ENCODE peak calls at places on chromosomes 7 and 10, in six cellular contexts. E is epithelial cell of esophagus, F is tibial nerve, Z is heart right ventricle, Q is fibroblast of mammary gland, D is GM12878. S is an unnamed sample.

GRCh38 chr7:15905251-15906040 is 219.0 kb upstream of the MEOX2 start:
- DNase-seq in Z (no peak), D (no peak), F (no peak), E (no peak), Q (no peak), S (no peak)

GRCh38 chr10:17061418-17061817 is 68.2 kb downstream of the CUBN start:
- DNase-seq in Z (no peak), D (no peak), F (no peak), E (no peak), Q (peak), S (peak)

GRCh38 chr10:59807629-59808620 is 54.7 kb upstream of the MRLN start:
- DNase-seq in Q (no peak), Z (peak), D (no peak), E (no peak), F (no peak), S (no peak)

GRCh38 chr10:112752268-112752667 is 197.8 kb upstream of the TCF7L2 start:
- DNase-seq in Q (peak), Z (no peak), E (no peak), F (no peak), D (no peak), S (peak)

GRCh38 chr10:43253461-43254198 is 13.2 kb downstream of the RASGEF1A start:
- DNase-seq in Z (no peak), F (no peak), Q (no peak), E (no peak), D (no peak), S (no peak)

GRCh38 chr7:102272075-102272916 is 14.4 kb upstream of the SH2B2 start:
- DNase-seq in Q (peak), Z (peak), E (peak), D (no peak), F (peak), S (peak)

GRCh38 chr7:155962191-155962967 is 150.1 kb upstream of the SHH start:
- DNase-seq in D (peak), F (no peak), Z (no peak), Q (peak), E (peak), S (peak)

GRCh38 chr10:71531485-71532446 is 135.0 kb downstream of the CDH23 start:
- DNase-seq in E (peak), F (no peak), D (no peak), Z (no peak), Q (no peak), S (no peak)

GRCh38 chr7:158125721-158126120 is 461.9 kb downstream of the PTPRN2 start:
- DNase-seq in F (no peak), E (no peak), Q (no peak), Z (no peak), D (no peak), S (no peak)

GRCh38 chr7:32594965-32595364 is 99.7 kb downstream of the AVL9 start:
- DNase-seq in Q (no peak), F (no peak), E (no peak), Z (no peak), D (no peak), S (no peak)

GRCh38 chr10:93515071-93515962 is 18.9 kb downstream of the CEP55 start:
- DNase-seq in E (no peak), D (no peak), Q (peak), Z (no peak), F (no peak), S (no peak)

GRCh38 chr10:29022513-29022912 is 266.4 kb upstream of the LYZL1 start:
- DNase-seq in E (no peak), D (no peak), F (no peak), Q (no peak), Z (no peak), S (no peak)

GRCh38 chr7:135801045-135801693 is 52.6 kb upstream of the FAM180A start:
- DNase-seq in Z (no peak), F (no peak), E (peak), Q (peak), D (peak), S (peak)

GRCh38 chr10:123804716-123805115 is 86.9 kb downstream of the CPXM2 start:
- DNase-seq in E (no peak), F (no peak), Z (no peak), Q (peak), D (no peak), S (peak)

GRCh38 chr7:50359995-50360925 is 55.7 kb downstream of the IKZF1 start:
- DNase-seq in Z (no peak), F (no peak), D (no peak), Q (peak), E (no peak), S (peak)

GRCh38 chr10:20954519-20954918 is 57.4 kb upstream of the NEBL start:
- DNase-seq in D (no peak), F (no peak), Z (no peak), Q (no peak), E (no peak), S (no peak)

GRCh38 chr7:135334830-135335543 is 101.3 kb downstream of the STRA8 start:
- DNase-seq in F (no peak), D (no peak), E (no peak), Z (no peak), Q (no peak), S (no peak)

GRCh38 chr7:7662527-7662926 is 22.0 kb downstream of the UMAD1 start:
- DNase-seq in E (peak), D (no peak), Z (no peak), Q (peak), F (no peak), S (peak)

GRCh38 chr7:142916508-142916907 is 17.0 kb downstream of the TRPV5 start:
- DNase-seq in E (no peak), Q (no peak), D (no peak), Z (no peak), F (no peak), S (no peak)

GRCh38 chr7:40200791-40201190 is 66.0 kb downstream of the SUGCT start:
- DNase-seq in Z (no peak), E (no peak), Q (peak), D (no peak), F (no peak), S (peak)

GRCh38 chr10:88066876-88067275 is 203.5 kb downstream of the PTEN start:
- DNase-seq in Q (no peak), D (no peak), E (no peak), Z (no peak), F (no peak), S (no peak)

GRCh38 chr7:86908948-86909347 is 150.5 kb downstream of the ELAPOR2 start:
- DNase-seq in E (peak), D (no peak), Q (peak), Z (no peak), F (no peak), S (peak)

GRCh38 chr7:73668103-73668937 is 689 bp downstream of the VPS37D start:
- DNase-seq in Z (peak), D (no peak), Q (no peak), E (no peak), F (no peak), S (peak)

GRCh38 chr10:82925547-82925946 is 1050.6 kb downstream of the NRG3 start:
- DNase-seq in D (no peak), F (no peak), Z (no peak), E (peak), Q (peak), S (no peak)

GRCh38 chr10:102517553-102517952 is 13.8 kb downstream of the SUFU start:
- DNase-seq in Z (no peak), Q (peak), E (no peak), D (no peak), F (no peak), S (peak)

GRCh38 chr10:110305767-110306451 is 1.2 kb upstream of the SMNDC1 start:
- DNase-seq in Z (no peak), D (peak), Q (peak), F (no peak), E (peak), S (peak)

GRCh38 chr7:15567652-15568051 is 5.8 kb upstream of the AGMO start:
- DNase-seq in Q (no peak), Z (no peak), E (peak), F (no peak), D (no peak), S (no peak)

GRCh38 chr7:104951546-104951945 is 62.5 kb upstream of the KMT2E start:
- DNase-seq in D (no peak), Z (peak), Q (peak), E (no peak), F (peak), S (peak)

GRCh38 chr7:116610210-116610609 is 61.8 kb upstream of the MET start:
- DNase-seq in Q (peak), E (no peak), F (no peak), Z (no peak), D (no peak), S (peak)

GRCh38 chr7:151114151-151115090 is 28.1 kb downstream of the AGAP3 start:
- DNase-seq in E (peak), F (no peak), D (no peak), Z (no peak), Q (no peak), S (peak)

GRCh38 chr10:28431139-28431538 is 101.8 kb upstream of the WAC start:
- DNase-seq in F (no peak), D (no peak), E (no peak), Z (no peak), Q (no peak), S (no peak)

GRCh38 chr10:62075414-62075813 is 173.9 kb downstream of the ARID5B start:
- DNase-seq in E (no peak), D (no peak), Q (no peak), Z (no peak), F (no peak), S (no peak)

GRCh38 chr7:30660331-30661255 is 21.7 kb downstream of the CRHR2 start:
- DNase-seq in D (no peak), Q (no peak), F (no peak), Z (no peak), E (no peak), S (no peak)

GRCh38 chr7:148825338-148825737 is 58.8 kb downstream of the EZH2 start:
- DNase-seq in Z (no peak), F (no peak), D (no peak), Q (no peak), E (no peak), S (no peak)

GRCh38 chr7:151179287-151179860 is 7.7 kb downstream of the ASB10 start:
- DNase-seq in E (peak), F (no peak), Q (no peak), D (no peak), Z (no peak), S (no peak)

DNA sequence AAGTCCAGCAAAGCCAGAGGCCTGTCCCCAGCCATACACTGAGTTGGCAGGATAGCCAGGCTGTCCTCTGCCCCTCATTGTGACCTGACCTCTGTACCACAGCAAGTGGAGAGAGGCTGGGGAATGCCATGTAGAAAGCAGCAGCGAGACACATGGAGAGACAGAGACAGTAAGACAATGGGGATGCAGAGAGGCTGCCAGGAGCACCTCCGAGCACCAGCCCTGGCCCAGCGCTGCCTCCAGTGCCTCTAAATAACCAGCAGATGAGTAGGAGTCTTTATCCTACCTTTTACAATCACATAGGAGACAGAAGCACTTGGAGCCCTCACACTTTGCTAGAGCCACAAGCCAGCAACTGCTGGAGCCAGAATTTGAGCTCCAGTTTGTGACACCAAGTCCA is 8.1 kb downstream of the GDF2 start:
- DNase-seq in Q (no peak), Z (no peak), D (no peak), F (no peak), E (no peak), S (no peak)
- TF ChIP-seq CTCF in Q (no peak), Z (no peak), D (no peak), F (no peak), E (no peak), S (no peak)

GRCh38 chr10:68211635-68212034 is 20.3 kb downstream of the ATOH7 start:
- DNase-seq in D (no peak), Q (no peak), E (no peak), F (no peak), Z (no peak), S (no peak)

GRCh38 chr10:68212721-68213352 is 19.1 kb downstream of the ATOH7 start:
- DNase-seq in F (no peak), D (no peak), Q (peak), E (peak), Z (no peak), S (peak)

GRCh38 chr10:68202965-68203358 is 29.0 kb downstream of the ATOH7 start:
- DNase-seq in Z (no peak), Q (peak), F (no peak), E (peak), D (no peak), S (peak)

GRCh38 chr10:68208424-68209042 is 23.4 kb downstream of the ATOH7 start:
- DNase-seq in D (peak), E (peak), Z (no peak), F (no peak), Q (peak), S (peak)
- H3K4me3 ChIP-seq in D (no peak), E (no peak), Z (no peak), F (no peak), Q (no peak), S (no peak)

DNA sequence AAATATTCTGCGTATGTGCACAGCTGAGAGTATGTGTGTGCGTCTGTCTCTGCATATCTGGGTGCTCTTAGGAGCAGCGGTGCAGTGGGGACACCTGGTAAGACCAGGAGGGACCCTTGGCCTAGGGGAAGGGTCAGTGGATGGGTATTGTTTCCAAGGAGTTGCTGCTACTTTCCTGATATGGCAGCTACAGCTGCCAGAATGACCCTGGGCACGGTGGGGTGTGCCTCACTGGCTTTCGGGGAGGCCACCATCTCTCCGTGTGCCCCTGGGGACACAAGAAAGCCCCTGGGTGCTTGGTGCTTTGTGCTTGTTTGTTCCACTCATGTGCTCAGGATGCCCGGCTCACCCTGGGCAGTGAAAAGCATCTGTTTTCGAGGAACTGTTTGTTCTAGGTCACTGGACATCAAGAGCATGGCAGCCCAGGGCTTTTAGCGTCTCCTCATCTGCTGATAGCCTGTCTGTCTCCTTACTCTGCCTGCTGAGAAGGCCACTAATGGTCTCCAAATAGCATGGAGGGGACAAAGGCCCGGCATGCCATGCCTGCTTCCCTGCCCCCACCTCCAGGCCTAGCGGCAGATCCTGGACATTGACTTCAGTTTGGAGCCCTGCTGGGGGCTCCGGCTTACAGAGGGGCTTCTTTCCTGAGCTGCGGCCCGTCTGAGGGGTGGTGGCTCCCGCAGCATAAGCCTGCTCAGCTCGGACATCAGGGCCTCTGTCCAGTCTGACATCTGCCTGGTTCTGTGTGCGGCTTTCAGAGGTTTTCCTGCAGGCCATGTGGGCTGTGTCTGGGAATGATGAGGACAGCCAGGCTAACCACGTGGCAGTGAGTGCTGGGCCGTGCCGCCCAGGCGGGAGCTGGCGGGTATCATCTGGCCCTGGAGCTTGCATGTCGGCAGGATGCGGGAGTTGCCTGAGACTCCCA is 8.9 kb downstream of the PFKFB3 start:
- DNase-seq in Z (peak), E (no peak), Q (peak), F (no peak), D (no peak), S (peak)
- TF ChIP-seq CTCF in Z (no peak), E (no peak), Q (no peak), F (no peak), D (no peak), S (no peak)

GRCh38 chr10:131644287-131644686 is 256.5 kb upstream of the PPP2R2D start:
- DNase-seq in D (no peak), Z (no peak), F (no peak), E (no peak), Q (no peak), S (no peak)
- H3K4me3 ChIP-seq in D (no peak), Z (no peak), F (no peak), E (no peak), Q (no peak), S (no peak)

DNA sequence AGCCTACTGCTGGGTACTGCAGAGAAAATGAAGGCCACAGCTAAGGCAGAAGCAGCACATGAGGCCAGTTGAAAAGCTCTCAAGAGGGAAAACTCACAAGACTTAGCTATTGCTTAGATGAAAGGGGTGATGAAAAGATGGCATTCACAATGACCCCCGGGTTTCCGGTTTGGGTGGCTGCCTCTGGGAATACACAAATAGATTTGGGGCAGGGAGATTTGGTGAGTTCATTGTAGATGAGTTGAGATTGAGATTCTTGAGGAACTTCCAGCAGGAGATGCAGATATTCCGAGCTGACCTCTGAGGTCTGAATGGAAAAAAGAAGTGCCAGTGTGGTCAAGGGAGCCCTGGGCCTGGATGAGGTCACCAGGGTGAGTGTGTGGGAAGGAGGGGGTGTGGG is 43.5 kb downstream of the HIF1AN start:
- DNase-seq in F (no peak), E (no peak), D (no peak), Q (no peak), Z (no peak), S (no peak)
- TF ChIP-seq CTCF in F (no peak), E (no peak), D (no peak), Q (no peak), Z (no peak), S (no peak)

GRCh38 chr7:99381664-99382075 is 7.1 kb downstream of the ARPC1B start:
- DNase-seq in Q (no peak), D (no peak), Z (peak), E (no peak), F (no peak), S (no peak)
- H3K4me3 ChIP-seq in Q (no peak), D (peak), Z (no peak), E (no peak), F (no peak), S (no peak)

GRCh38 chr7:127887631-127888030 is 143.6 kb downstream of the LRRC4 start:
- DNase-seq in Z (no peak), Q (no peak), D (no peak), E (no peak), F (no peak), S (no peak)

GRCh38 chr7:127888411-127888810 is 142.8 kb downstream of the LRRC4 start:
- DNase-seq in Z (no peak), F (no peak), E (no peak), D (no peak), Q (no peak), S (no peak)

GRCh38 chr7:127885843-127886242 is 145.4 kb downstream of the LRRC4 start:
- DNase-seq in E (peak), Q (peak), Z (no peak), D (no peak), F (no peak), S (peak)

GRCh38 chr7:127886248-127886647 is 145.0 kb downstream of the LRRC4 start:
- DNase-seq in F (no peak), D (no peak), Z (no peak), Q (peak), E (no peak), S (no peak)

GRCh38 chr7:127887096-127887495 is 144.1 kb downstream of the LRRC4 start:
- DNase-seq in D (no peak), E (no peak), Z (no peak), F (no peak), Q (no peak), S (no peak)
- TF ChIP-seq CTCF in D (no peak), E (no peak), Z (no peak), F (no peak), Q (no peak), S (no peak)

S was measured in choroid plexus epithelial cell.